ENCODE peak calls at places on chromosomes 5 and 9, in six cellular contexts. I, F, R, K, L and V are unnamed samples.
A peak's percentile ranks its signal among the peaks of the same experiment; 100 is the strongest.

GRCh38 chr5:132238901-132239500 is 11.3 kb upstream of the P4HA2 start:
- DNase-seq in I (no peak), F (no peak), R (no peak), K (no peak), L (no peak), V (no peak)

GRCh38 chr9:73200694-73201432 is 49.2 kb downstream of the ANXA1 start:
- DNase-seq in I (peak; percentile 59), F (no peak), R (no peak), K (peak; percentile 45), L (peak; percentile 18), V (peak; percentile 39)

GRCh38 chr9:30575218-30575617 is 1809.2 kb upstream of the ACO1 start:
- DNase-seq in I (no peak), F (no peak), R (no peak), K (no peak), L (no peak), V (no peak)

GRCh38 chr5:149486726-149487635 is 64.3 kb downstream of the CSNK1A1 start:
- DNase-seq in I (peak; percentile 80), F (no peak), R (no peak), K (peak; percentile 64), L (no peak), V (peak; percentile 33)

GRCh38 chr5:101084353-101084752 is 181.3 kb upstream of the ST8SIA4 start:
- DNase-seq in I (no peak), F (no peak), R (no peak), K (no peak), L (no peak), V (no peak)

GRCh38 chr5:54520438-54520846 is 2.9 kb downstream of the SNX18 start:
- DNase-seq in I (peak; percentile 45), F (peak; percentile 49), R (no peak), K (peak; percentile 21), L (no peak), V (peak; percentile 8)

GRCh38 chr9:20219437-20219836 is 402.9 kb downstream of the MLLT3 start:
- DNase-seq in I (no peak), F (no peak), R (no peak), K (no peak), L (no peak), V (no peak)

GRCh38 chr5:172052454-172053236 is 46.2 kb upstream of the FBXW11 start:
- DNase-seq in I (peak; percentile 90), F (peak; percentile 84), R (no peak), K (no peak), L (no peak), V (peak; percentile 61)

GRCh38 chr9:4691794-4692193 is 12.4 kb downstream of the CDC37L1 start:
- DNase-seq in I (peak; percentile 90), F (no peak), R (no peak), K (no peak), L (no peak), V (peak; percentile 5)

GRCh38 chr9:130780865-130781504 is 54.1 kb upstream of the ABL1 start:
- DNase-seq in I (peak; percentile 100), F (peak; percentile 54), R (no peak), K (peak; percentile 87), L (no peak), V (no peak)

GRCh38 chr5:40736103-40736875 is 19.5 kb downstream of the TTC33 start:
- DNase-seq in I (peak; percentile 76), F (no peak), R (no peak), K (peak; percentile 61), L (peak; percentile 53), V (peak; percentile 56)

GRCh38 chr5:8770431-8770830 is 775.4 kb downstream of the SEMA5A start:
- DNase-seq in I (no peak), F (no peak), R (no peak), K (no peak), L (no peak), V (no peak)

GRCh38 chr5:157204765-157205164 is 24.1 kb downstream of the ITK start:
- DNase-seq in I (no peak), F (no peak), R (no peak), K (no peak), L (no peak), V (no peak)

GRCh38 chr9:105447386-105447813 is 434 bp upstream of the FSD1L start:
- DNase-seq in I (peak; percentile 14), F (no peak), R (no peak), K (no peak), L (no peak), V (peak; percentile 32)

GRCh38 chr9:70589571-70590263 is 175.3 kb upstream of the KLF9 start:
- DNase-seq in I (peak; percentile 96), F (peak; percentile 47), R (no peak), K (no peak), L (no peak), V (peak; percentile 52)

GRCh38 chr5:41751867-41752266 is 118.4 kb downstream of the OXCT1 start:
- DNase-seq in I (no peak), F (no peak), R (no peak), K (no peak), L (no peak), V (no peak)

GRCh38 chr9:33884856-33885701 is 68.1 kb downstream of the UBE2R2 start:
- DNase-seq in I (peak; percentile 39), F (no peak), R (no peak), K (peak; percentile 21), L (no peak), V (peak; percentile 26)

GRCh38 chr5:58818515-58818914 is 235.6 kb downstream of the RAB3C start:
- DNase-seq in I (no peak), F (no peak), R (no peak), K (no peak), L (no peak), V (no peak)

GRCh38 chr5:178476531-178476930 is 113.7 kb downstream of the COL23A1 start:
- DNase-seq in I (no peak), F (no peak), R (no peak), K (no peak), L (no peak), V (no peak)

GRCh38 chr9:81592890-81593271 is 96.5 kb downstream of the TLE1 start:
- DNase-seq in I (no peak), F (peak; percentile 52), R (no peak), K (no peak), L (no peak), V (no peak)

GRCh38 chr9:32378993-32379729 is 5.3 kb upstream of the ACO1 start:
- DNase-seq in I (peak; percentile 85), F (no peak), R (no peak), K (peak; percentile 69), L (peak; percentile 78), V (peak; percentile 74)

GRCh38 chr5:80070338-80071056 is 35.3 kb downstream of the THBS4 start:
- DNase-seq in I (no peak), F (no peak), R (no peak), K (no peak), L (peak; percentile 57), V (no peak)

GRCh38 chr5:116521173-116521872 is 53.3 kb downstream of the SEMA6A start:
- DNase-seq in I (peak; percentile 54), F (peak; percentile 61), R (no peak), K (peak; percentile 33), L (peak; percentile 15), V (no peak)

GRCh38 chr5:179416906-179417470 is 71.7 kb upstream of the ADAMTS2 start:
- DNase-seq in I (no peak), F (no peak), R (no peak), K (no peak), L (no peak), V (no peak)

GRCh38 chr9:114314256-114314867 is 8.5 kb upstream of the ORM1 start:
- DNase-seq in I (no peak), F (no peak), R (no peak), K (no peak), L (no peak), V (no peak)

GRCh38 chr5:172505403-172505759 is 51.1 kb upstream of the SH3PXD2B start:
- DNase-seq in I (no peak), F (no peak), R (no peak), K (no peak), L (no peak), V (no peak)